ENCODE peak calls at places on chromosomes 13 and 19, in five cellular contexts. M is naive thymus-derived CD4-positive, alpha-beta T cell; D is A549; E is DND-41; Q is lower lobe of right lung. U is an unnamed sample.

GRCh38 chr19:52535831-52536800 is 8.6 kb downstream of the ZNF808 start:
- DNase-seq in E (peak; percentile 96), M (peak; percentile 82), D (no peak), Q (peak; percentile 90), U (peak; percentile 57)

GRCh38 chr19:53183146-53183545 is 10.0 kb downstream of the ZNF665 start:
- DNase-seq in D (no peak), M (no peak), E (no peak), Q (no peak), U (no peak)

GRCh38 chr13:35727881-35728280 is 251.4 kb upstream of the MAB21L1 start:
- DNase-seq in E (no peak), M (no peak), Q (no peak), D (no peak), U (no peak)

GRCh38 chr13:85265296-85265695 is 533.9 kb downstream of the SLITRK6 start:
- DNase-seq in D (no peak), Q (no peak), E (no peak), M (no peak), U (no peak)

GRCh38 chr19:7993560-7993959 is 11.9 kb downstream of the ELAVL1 start:
- DNase-seq in E (no peak), D (no peak), M (no peak), Q (no peak), U (no peak)

GRCh38 chr19:39310558-39311311 is 9.9 kb downstream of the LRFN1 start:
- DNase-seq in M (no peak), E (no peak), D (peak; percentile 55), Q (no peak), U (no peak)

GRCh38 chr19:17332677-17333581 is 1.7 kb downstream of the ANO8 start:
- DNase-seq in D (peak; percentile 90), M (no peak), Q (no peak), E (peak; percentile 76), U (peak; percentile 75)

GRCh38 chr19:46076951-46077814 is 36.4 kb upstream of the IGFL4 start:
- DNase-seq in D (peak; percentile 90), M (peak; percentile 14), Q (no peak), E (peak; percentile 12), U (peak; percentile 78)

GRCh38 chr13:101757446-101758039 is 305.1 kb downstream of the ITGBL1 start:
- DNase-seq in M (peak; percentile 13), Q (no peak), E (no peak), D (peak; percentile 45), U (peak; percentile 52)

GRCh38 chr19:53511933-53512374 is 26.0 kb upstream of the ZNF331 start:
- DNase-seq in M (peak; percentile 35), E (peak; percentile 56), D (peak; percentile 69), Q (peak; percentile 72), U (peak; percentile 74)

GRCh38 chr19:46409146-46409545 is 4.2 kb downstream of the CCDC8 start:
- DNase-seq in Q (no peak), M (no peak), D (no peak), E (no peak), U (no peak)

GRCh38 chr13:82698941-82699340 is 1183.3 kb downstream of the SLITRK1 start:
- DNase-seq in M (no peak), D (no peak), Q (no peak), E (no peak), U (no peak)

GRCh38 chr19:41327076-41327475 is 17.1 kb downstream of the CCDC97 start:
- DNase-seq in E (no peak), Q (no peak), M (no peak), D (no peak), U (no peak)

GRCh38 chr13:63124863-63125262 is 1709.2 kb upstream of the PCDH20 start:
- DNase-seq in M (no peak), Q (no peak), D (peak; percentile 20), E (no peak), U (no peak)

GRCh38 chr13:60583911-60584753 is 187.1 kb downstream of the TDRD3 start:
- DNase-seq in Q (no peak), E (no peak), M (no peak), D (peak; percentile 6), U (no peak)

GRCh38 chr13:27424246-27425150 is at the start of gene GTF3A:
- DNase-seq in M (peak; percentile 93), D (peak; percentile 85), Q (peak; percentile 88), E (peak; percentile 88), U (peak; percentile 85)

GRCh38 chr13:27427663-27428062 is 3.2 kb downstream of the GTF3A start:
- DNase-seq in E (no peak), D (no peak), Q (no peak), M (no peak), U (no peak)

GRCh38 chr13:27423333-27423732 is 1.1 kb upstream of the GTF3A start:
- DNase-seq in D (no peak), Q (no peak), E (no peak), M (no peak), U (no peak)

GRCh38 chr13:27425918-27426630 is 1.7 kb downstream of the GTF3A start:
- DNase-seq in Q (peak; percentile 89), M (peak; percentile 72), D (peak; percentile 80), E (peak; percentile 87), U (peak; percentile 84)

GRCh38 chr13:27425151-27425917 is 915 bp downstream of the GTF3A start:
- DNase-seq in D (no peak), E (peak; percentile 47), M (no peak), Q (no peak), U (no peak)
- H3K27ac ChIP-seq in D (peak overlapping the region; percentile 97), E (peak overlapping the region; percentile 97), M (peak overlapping the region; percentile 86), Q (peak overlapping the region; percentile 96), U (peak overlapping the region; percentile 73)

GRCh38 chr19:49107625-49108459 is 6.3 kb upstream of the LIN7B start:
- DNase-seq in M (no peak), D (no peak), E (no peak), Q (no peak), U (no peak)

GRCh38 chr19:49109051-49109450 is 5.1 kb upstream of the LIN7B start:
- DNase-seq in Q (no peak), D (no peak), E (no peak), M (no peak), U (no peak)

GRCh38 chr19:49109569-49110233 is 4.5 kb upstream of the LIN7B start:
- DNase-seq in M (no peak), D (no peak), Q (no peak), E (no peak), U (no peak)

GRCh38 chr19:49111218-49111998 is 2.8 kb upstream of the LIN7B start:
- DNase-seq in Q (no peak), D (no peak), M (no peak), E (no peak), U (no peak)

GRCh38 chr19:49110567-49110966 is 3.6 kb upstream of the LIN7B start:
- DNase-seq in Q (no peak), M (no peak), D (no peak), E (no peak), U (no peak)
- H3K27ac ChIP-seq in Q (no peak overlapping the region), M (no peak overlapping the region), D (no peak overlapping the region), E (no peak overlapping the region), U (no peak overlapping the region)

GRCh38 chr13:110556224-110556606 is 5.3 kb downstream of the RAB20 start:
- DNase-seq in D (no peak), E (no peak), Q (no peak), M (no peak), U (no peak)
- H3K27ac ChIP-seq in D (peak overlapping the region; percentile 31), E (no peak overlapping the region), Q (peak overlapping the region; percentile 93), M (no peak overlapping the region), U (no peak overlapping the region)

GRCh38 chr13:51729853-51730553 is 74.0 kb downstream of the DHRS12 start:
- DNase-seq in E (no peak), D (peak; percentile 21), M (no peak), Q (no peak), U (no peak)
- H3K27ac ChIP-seq in E (no peak overlapping the region), D (peak overlapping the region; percentile 83), M (no peak overlapping the region), Q (peak overlapping the region; percentile 32), U (no peak overlapping the region)

GRCh38 chr13:80348308-80348707 is 7.4 kb upstream of the SPRY2 start:
- DNase-seq in M (no peak), Q (no peak), E (no peak), D (no peak), U (no peak)
- H3K27ac ChIP-seq in M (no peak overlapping the region), Q (no peak overlapping the region), E (no peak overlapping the region), D (no peak overlapping the region), U (no peak overlapping the region)

GRCh38 chr19:5452594-5453565 is 2.3 kb upstream of the ZNRF4 start:
- DNase-seq in M (no peak), Q (no peak), D (peak; percentile 66), E (no peak), U (peak; percentile 47)
- H3K27ac ChIP-seq in M (no peak overlapping the region), Q (no peak overlapping the region), D (no peak overlapping the region), E (no peak overlapping the region), U (no peak overlapping the region)

GRCh38 chr13:112835796-112836195 is 133.2 kb upstream of the MCF2L start:
- DNase-seq in Q (no peak), E (no peak), M (no peak), D (no peak), U (no peak)
- H3K27ac ChIP-seq in Q (no peak overlapping the region), E (no peak overlapping the region), M (no peak overlapping the region), D (no peak overlapping the region), U (no peak overlapping the region)

DNA sequence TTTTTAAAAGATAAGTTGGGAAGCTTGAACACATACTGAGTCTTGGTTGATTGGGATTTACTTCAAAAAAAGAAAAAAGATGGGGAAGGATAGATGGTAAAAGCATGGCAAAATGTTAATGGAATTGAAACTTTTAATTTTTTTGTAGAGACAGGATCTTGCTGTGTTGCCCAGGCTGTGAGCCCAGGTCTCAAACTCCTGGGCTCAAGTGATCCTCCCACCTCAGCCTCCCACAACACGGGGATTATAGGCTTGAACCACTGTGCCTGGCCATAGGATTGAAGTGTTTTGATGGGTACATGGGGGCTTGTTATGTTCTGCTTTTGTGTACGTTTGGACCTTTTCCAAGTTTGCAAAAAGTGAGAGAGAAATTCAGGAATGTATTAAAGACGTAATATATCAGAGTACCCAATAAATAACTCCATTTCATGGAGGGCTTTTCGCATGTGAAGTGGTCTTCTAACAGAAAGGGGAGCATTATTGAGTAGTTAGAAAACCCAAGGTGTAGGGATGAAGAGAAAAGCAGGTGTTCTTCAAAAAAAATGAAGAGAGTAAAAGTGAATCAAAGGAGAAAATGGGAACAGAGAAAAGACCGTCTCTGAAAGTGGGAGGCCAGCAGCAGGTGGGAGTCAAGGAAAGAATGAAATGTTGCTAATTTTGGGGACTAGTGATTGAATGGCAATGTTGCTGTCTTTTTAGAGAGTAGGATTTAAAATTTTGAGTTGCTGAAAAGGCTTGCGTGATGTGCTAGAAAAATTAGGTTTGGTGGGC is 55.2 kb downstream of the GARRE1 start:
- DNase-seq in E (no peak), Q (no peak), M (no peak), D (no peak), U (no peak)
- H3K27ac ChIP-seq in E (no peak overlapping the region), Q (no peak overlapping the region), M (peak overlapping the region; percentile 52), D (no peak overlapping the region), U (no peak overlapping the region)

GRCh38 chr13:64534302-64534701 is 2695.8 kb downstream of the PCDH9 start:
- DNase-seq in D (no peak), E (no peak), M (no peak), Q (no peak), U (no peak)
- H3K27ac ChIP-seq in D (no peak overlapping the region), E (no peak overlapping the region), M (no peak overlapping the region), Q (no peak overlapping the region), U (no peak overlapping the region)